ENCODE peak calls at places on chromosomes 7 and 10, in ten cellular contexts. M is ELR; T is GM04504; P is RWPE1; B is naive thymus-derived CD4-positive, alpha-beta T cell; K is RPMI7951; X is activated effector memory CD4-positive, alpha-beta T cell treated with anti-CD3 and anti-CD28 coated beads, Interleukin-2, amount 50 U/mL, for 16 hours; O is HT-29; U is GF-D8; C is stimulated activated CD8-positive, alpha-beta memory T cell treated with anti-CD3 and anti-CD28 coated beads, Interleukin-2, amount 100 ng/mL, for 48 hours. G is an unnamed sample.

GRCh38 chr7:4682621-4683042 is 537 bp downstream of the FOXK1 start:
- DNase-seq in U (peak; percentile 43), K (peak; percentile 47), M (peak; percentile 62), P (no peak), C (peak; percentile 39), X (peak; percentile 79), O (peak; percentile 74), B (peak; percentile 27), T (no peak), G (no peak)

GRCh38 chr10:21022821-21023220 is 125.7 kb upstream of the NEBL start:
- DNase-seq in U (no peak), X (no peak), C (no peak), P (peak; percentile 26), K (no peak), B (no peak), M (no peak), O (no peak), T (no peak), G (no peak)

GRCh38 chr7:143381427-143382125 is 431 bp downstream of the ZYX start:
- DNase-seq in B (no peak), O (peak; percentile 69), C (no peak), T (no peak), P (peak; percentile 54), K (peak; percentile 83), U (no peak), M (peak; percentile 53), X (no peak), G (no peak)

GRCh38 chr7:66627151-66627681 is 1.5 kb upstream of the KCTD7 start:
- DNase-seq in P (no peak), B (no peak), K (no peak), U (no peak), T (no peak), C (no peak), X (no peak), O (no peak), M (no peak), G (no peak)

GRCh38 chr10:88385601-88386203 is 197.4 kb downstream of the RNLS start:
- DNase-seq in O (peak; percentile 92), K (peak; percentile 71), X (peak; percentile 78), T (no peak), P (peak; percentile 79), U (peak; percentile 40), M (peak; percentile 19), B (peak; percentile 75), C (peak; percentile 29), G (peak; percentile 83)

GRCh38 chr10:125291841-125292240 is 131.5 kb upstream of the CTBP2 start:
- DNase-seq in T (no peak), X (no peak), M (no peak), C (no peak), K (no peak), O (no peak), B (no peak), U (no peak), P (no peak), G (no peak)

GRCh38 chr7:36082910-36083309 is 70.1 kb upstream of the EEPD1 start:
- DNase-seq in U (no peak), P (no peak), X (no peak), O (no peak), T (no peak), M (peak; percentile 9), K (peak; percentile 33), C (no peak), B (no peak), G (no peak)

GRCh38 chr7:102061981-102062390 is 224.7 kb upstream of the SH2B2 start:
- DNase-seq in T (no peak), X (peak; percentile 46), M (peak; percentile 35), C (no peak), U (peak; percentile 93), K (peak; percentile 21), B (no peak), O (no peak), P (no peak), G (no peak)

GRCh38 chr7:6258440-6259182 is 13.8 kb downstream of the CYTH3 start:
- DNase-seq in X (no peak), O (no peak), B (no peak), K (peak; percentile 82), T (peak; percentile 79), M (peak; percentile 45), C (no peak), U (no peak), P (no peak), G (no peak)

GRCh38 chr7:66557214-66558200 is 71.2 kb upstream of the KCTD7 start:
- DNase-seq in B (peak; percentile 59), P (peak; percentile 61), M (peak; percentile 54), C (peak; percentile 66), X (peak; percentile 89), T (no peak), O (peak; percentile 54), U (no peak), K (peak; percentile 34), G (no peak)

GRCh38 chr7:3289996-3290395 is 11.1 kb upstream of the SDK1 start:
- DNase-seq in B (no peak), X (no peak), K (peak; percentile 97), P (no peak), T (no peak), O (no peak), M (peak; percentile 35), U (no peak), C (no peak), G (no peak)

GRCh38 chr10:75544923-75545322 is 113.5 kb downstream of the LRMDA start:
- DNase-seq in T (no peak), U (no peak), K (peak; percentile 5), X (no peak), O (no peak), M (no peak), B (no peak), C (no peak), P (no peak), G (no peak)

GRCh38 chr10:118621304-118621942 is 26.0 kb upstream of the PRLHR start:
- DNase-seq in U (no peak), P (no peak), O (no peak), M (no peak), T (no peak), X (no peak), K (peak; percentile 39), B (peak; percentile 52), C (no peak), G (no peak)

GRCh38 chr7:44431091-44431608 is 59.3 kb downstream of the NUDCD3 start:
- DNase-seq in M (peak; percentile 4), X (no peak), U (no peak), K (no peak), T (no peak), C (no peak), O (peak; percentile 43), B (no peak), P (no peak), G (no peak)

GRCh38 chr10:97426776-97427570 is 982 bp downstream of the PGAM1 start:
- DNase-seq in M (peak; percentile 43), K (no peak), C (no peak), T (no peak), X (no peak), O (peak; percentile 62), U (no peak), B (no peak), P (no peak), G (no peak)

GRCh38 chr7:148264933-148265557 is 325.5 kb upstream of the C7orf33 start:
- DNase-seq in X (no peak), C (no peak), K (peak; percentile 38), M (peak; percentile 51), T (no peak), O (peak; percentile 68), B (no peak), U (peak; percentile 12), P (peak; percentile 26), G (no peak)

GRCh38 chr7:157347217-157347904 is 10.6 kb downstream of the DNAJB6 start:
- DNase-seq in U (no peak), K (peak; percentile 81), P (peak; percentile 68), T (peak; percentile 73), M (peak; percentile 88), C (no peak), X (no peak), B (no peak), O (no peak), G (no peak)

GRCh38 chr7:124489925-124490324 is 275.7 kb downstream of the GPR37 start:
- DNase-seq in T (no peak), C (no peak), B (no peak), M (no peak), X (no peak), P (no peak), O (no peak), U (no peak), K (no peak), G (no peak)

GRCh38 chr7:20653636-20654035 is 38.2 kb downstream of the ABCB5 start:
- DNase-seq in X (no peak), P (no peak), M (no peak), T (no peak), U (no peak), C (no peak), O (no peak), K (no peak), B (no peak), G (no peak)

GRCh38 chr7:80018941-80019808 is 115.5 kb upstream of the GNAI1 start:
- DNase-seq in T (peak; percentile 17), U (no peak), X (no peak), K (peak; percentile 14), O (peak; percentile 73), M (peak; percentile 64), B (peak; percentile 27), C (peak; percentile 4), P (peak; percentile 66), G (no peak)

GRCh38 chr7:17447728-17448478 is 149.5 kb downstream of the AHR start:
- DNase-seq in B (no peak), M (no peak), K (no peak), C (no peak), U (no peak), X (no peak), T (no peak), O (no peak), P (no peak), G (no peak)

GRCh38 chr7:35263396-35263795 is 9.5 kb upstream of the TBX20 start:
- DNase-seq in X (no peak), C (no peak), B (no peak), P (no peak), O (no peak), U (no peak), T (no peak), K (no peak), M (no peak), G (no peak)

GRCh38 chr7:909358-910329 is 33.3 kb downstream of the GET4 start:
- DNase-seq in O (no peak), X (no peak), T (no peak), U (peak; percentile 91), P (peak; percentile 28), B (peak; percentile 19), C (no peak), M (peak; percentile 64), K (no peak), G (no peak)

GRCh38 chr7:106895246-106895864 is 30.3 kb downstream of the PIK3CG start:
- DNase-seq in K (no peak), C (peak; percentile 18), T (no peak), O (no peak), M (no peak), U (peak; percentile 58), B (no peak), X (no peak), P (no peak), G (no peak)

GRCh38 chr10:11631291-11631690 is 19.8 kb upstream of the USP6NL start:
- DNase-seq in K (no peak), U (no peak), M (no peak), X (no peak), C (no peak), B (no peak), P (no peak), O (no peak), T (no peak), G (no peak)

GRCh38 chr7:53110425-53110824 is 75.0 kb downstream of the POM121L12 start:
- DNase-seq in U (no peak), B (no peak), X (no peak), C (no peak), M (no peak), O (no peak), K (no peak), P (no peak), T (no peak), G (no peak)

GRCh38 chr10:107814865-107815487 is 650.5 kb upstream of the SORCS1 start:
- DNase-seq in X (no peak), U (peak; percentile 3), P (peak; percentile 42), K (peak; percentile 55), M (peak; percentile 75), T (peak; percentile 14), O (peak; percentile 79), C (no peak), B (no peak), G (peak; percentile 29)

GRCh38 chr7:106693659-106694353 is 32.8 kb upstream of the CCDC71L start:
- DNase-seq in U (peak; percentile 3), B (no peak), P (no peak), C (no peak), X (no peak), T (no peak), O (no peak), K (peak; percentile 42), M (peak; percentile 40), G (no peak)

G was measured in KG1.